ENCODE peak calls at places on chromosomes 4 and X, in nine cellular contexts. N is tibial artery; D is A549; H is IMR-90; W is neural progenitor cell; T is CD4-positive, alpha-beta T cell; Y is fibroblast of lung; O is ovary; P is brain microvascular endothelial cell. U is an unnamed sample.

GRCh38 chr4:137700072-137700471 is 167.8 kb upstream of the PCDH18 start:
- DNase-seq in W (no peak), O (no peak), N (no peak), P (no peak), D (no peak), Y (peak), T (no peak), H (peak), U (no peak)

GRCh38 chr4:77797239-77797638 is 21.9 kb downstream of the CNOT6L start:
- DNase-seq in H (no peak), T (no peak), P (no peak), W (no peak), Y (no peak), O (no peak), N (no peak), D (peak), U (peak)

GRCh38 chr4:2249526-2249991 is 7.6 kb upstream of the HAUS3 start:
- DNase-seq in Y (no peak), T (no peak), H (no peak), D (no peak), W (no peak), N (no peak), P (no peak), O (no peak), U (peak)

GRCh38 chr4:160831165-160831922 is 1332.5 kb downstream of the FSTL5 start:
- DNase-seq in P (no peak), Y (no peak), W (no peak), O (no peak), H (no peak), D (no peak), N (no peak), T (no peak), U (peak)

GRCh38 chrX:54042609-54043010 is 1.7 kb downstream of the PHF8 start:
- DNase-seq in H (peak), D (peak), Y (peak), N (peak), O (peak), T (peak), W (peak), P (peak), U (no peak)

GRCh38 chrX:3244955-3245354 is 101.5 kb downstream of the MXRA5 start:
- DNase-seq in D (peak), H (no peak), W (no peak), P (no peak), Y (no peak), N (no peak), O (no peak), T (no peak), U (no peak)

GRCh38 chr4:102554482-102554881 is 53.3 kb downstream of the NFKB1 start:
- DNase-seq in Y (peak), P (peak), W (peak), N (no peak), H (peak), O (no peak), T (no peak), D (no peak), U (no peak)

GRCh38 chr4:19382993-19383392 is 868.7 kb upstream of the SLIT2 start:
- DNase-seq in P (no peak), W (no peak), T (no peak), D (no peak), N (no peak), Y (peak), H (peak), O (no peak), U (no peak)

GRCh38 chrX:40331353-40331752 is 233.6 kb upstream of the BCOR start:
- DNase-seq in D (no peak), Y (no peak), T (no peak), W (no peak), P (no peak), O (no peak), H (no peak), N (no peak), U (no peak)

GRCh38 chr4:101356928-101357327 is 9.6 kb upstream of the PPP3CA start:
- DNase-seq in P (peak), H (peak), W (no peak), D (peak), O (no peak), N (no peak), T (no peak), Y (peak), U (peak)

GRCh38 chr4:84751707-84752106 is 168.8 kb downstream of the CDS1 start:
- DNase-seq in H (no peak), T (no peak), W (no peak), P (no peak), O (no peak), Y (no peak), N (no peak), D (no peak), U (no peak)

GRCh38 chr4:6873291-6873690 is 36.3 kb upstream of the TBC1D14 start:
- DNase-seq in T (no peak), D (peak), W (peak), P (no peak), H (no peak), N (no peak), Y (peak), O (no peak), U (no peak)

GRCh38 chr4:149176019-149176418 is 639.6 kb downstream of the IQCM start:
- DNase-seq in P (no peak), O (no peak), H (no peak), Y (no peak), T (no peak), W (peak), N (no peak), D (no peak), U (no peak)

GRCh38 chrX:3403748-3404147 is 57.3 kb upstream of the MXRA5 start:
- DNase-seq in O (no peak), D (no peak), W (no peak), P (no peak), Y (no peak), N (no peak), H (no peak), T (no peak), U (no peak)

GRCh38 chr4:144174401-144175067 is 34.0 kb upstream of the GYPA start:
- DNase-seq in Y (peak), P (peak), N (no peak), T (no peak), O (no peak), W (peak), H (peak), D (peak), U (peak)

GRCh38 chrX:39941332-39941920 is 156.3 kb downstream of the BCOR start:
- DNase-seq in O (no peak), N (no peak), T (no peak), H (no peak), D (no peak), P (peak), W (peak), Y (no peak), U (no peak)

GRCh38 chrX:25941559-25942250 is 196.4 kb upstream of the MAGEB18 start:
- DNase-seq in Y (no peak), D (no peak), N (no peak), P (no peak), H (no peak), T (no peak), O (no peak), W (no peak), U (peak)

GRCh38 chr4:182113774-182114173 is 129.4 kb upstream of the TENM3 start:
- DNase-seq in N (no peak), Y (peak), O (no peak), W (no peak), T (no peak), P (no peak), D (no peak), H (peak), U (no peak)

GRCh38 chr4:56628592-56628991 is 52.5 kb downstream of the HOPX start:
- DNase-seq in O (no peak), P (no peak), Y (no peak), N (no peak), W (no peak), H (no peak), T (no peak), D (no peak), U (peak)

GRCh38 chr4:128244379-128244778 is 43.2 kb downstream of the PGRMC2 start:
- DNase-seq in Y (no peak), T (no peak), H (peak), N (no peak), D (no peak), W (no peak), O (no peak), P (peak), U (peak)

GRCh38 chrX:37350034-37350365 is 836 bp downstream of the PRRG1 start:
- DNase-seq in Y (peak), O (no peak), W (no peak), D (peak), N (no peak), P (no peak), T (no peak), H (peak), U (no peak)

GRCh38 chr4:145132521-145133098 is 34.5 kb downstream of the ABCE1 start:
- DNase-seq in H (peak), Y (peak), N (no peak), O (no peak), D (no peak), W (no peak), P (peak), T (no peak), U (peak)

GRCh38 chr4:83810428-83810827 is 274.5 kb downstream of the GPAT3 start:
- DNase-seq in O (no peak), T (no peak), P (no peak), H (peak), N (no peak), W (no peak), Y (no peak), D (no peak), U (peak)

GRCh38 chrX:103477496-103477895 is 41.8 kb downstream of the RAB40A start:
- DNase-seq in W (no peak), Y (peak), D (no peak), P (no peak), O (no peak), T (no peak), H (peak), N (no peak), U (no peak)

GRCh38 chrX:48806088-48806487 is 4.2 kb downstream of the HDAC6 start:
- DNase-seq in Y (no peak), T (no peak), O (no peak), W (no peak), N (no peak), H (no peak), D (peak), P (no peak), U (no peak)

GRCh38 chrX:43958529-43958928 is 14.7 kb downstream of the NDP start:
- DNase-seq in N (no peak), P (peak), O (no peak), D (peak), Y (peak), T (peak), W (peak), H (peak), U (peak)

GRCh38 chr4:16045687-16046086 is 38.1 kb downstream of the PROM1 start:
- DNase-seq in N (no peak), H (no peak), P (no peak), T (no peak), Y (no peak), O (no peak), W (no peak), D (no peak), U (no peak)

DNA sequence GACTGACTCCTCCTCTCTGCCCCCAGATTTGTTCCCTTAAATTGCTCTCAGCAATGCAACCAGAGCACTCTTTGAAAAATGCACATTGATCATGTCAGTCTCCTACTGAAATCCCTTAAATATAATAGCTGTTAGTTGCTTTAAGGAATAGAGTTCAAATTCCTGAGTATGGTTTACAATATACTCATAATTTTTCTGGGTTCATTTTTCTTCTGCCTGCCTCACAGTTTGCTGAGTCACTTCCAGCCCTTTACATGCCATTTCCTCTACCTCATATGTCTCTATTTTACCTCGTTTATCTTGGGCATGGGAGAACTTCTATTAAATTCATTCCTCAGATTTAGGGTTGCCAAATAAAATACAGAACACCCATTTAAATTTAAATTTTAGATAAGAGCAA is 582.8 kb upstream of the AADAT start:
- DNase-seq in T (no peak), P (peak), H (peak), D (no peak), W (no peak), N (no peak), Y (no peak), O (no peak), U (peak)
- H3K27ac ChIP-seq in T (no peak), P (peak), H (no peak), D (no peak), W (no peak), N (no peak), Y (no peak), O (no peak), U (no peak)

GRCh38 chr4:139084425-139085093 is 69.0 kb downstream of the NOCT start:
- DNase-seq in P (no peak), H (no peak), N (no peak), W (no peak), Y (no peak), T (no peak), O (no peak), D (no peak), U (peak)
- TF ChIP-seq CTCF in P (no peak), H (no peak), N (no peak), W (peak), Y (no peak), T (no peak), O (no peak), D (no peak), U (no peak)

DNA sequence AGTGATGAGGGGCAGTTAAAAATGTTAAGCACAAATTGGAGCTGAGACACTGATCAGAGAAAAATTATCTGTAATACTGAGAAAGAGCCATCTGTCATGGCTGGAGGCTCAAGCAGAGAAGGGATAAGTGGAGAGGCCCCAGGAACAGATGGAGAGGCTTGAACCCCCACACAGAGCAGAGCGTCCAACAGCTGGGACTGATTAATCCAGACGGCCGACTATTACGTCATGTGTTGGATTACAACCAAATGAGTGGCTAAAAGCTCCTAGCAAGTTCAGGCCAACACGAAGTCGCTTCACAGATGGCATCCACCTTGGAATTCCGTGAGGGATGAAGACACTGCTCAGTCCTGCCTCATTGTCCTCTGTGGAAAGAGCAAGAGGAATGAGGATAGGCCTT is 57.7 kb upstream of the ATXN3L start:
- DNase-seq in N (no peak), P (peak), W (no peak), O (no peak), T (no peak), H (peak), Y (peak), D (no peak), U (peak)
- H3K27ac ChIP-seq in N (peak), P (peak), W (no peak), O (no peak), T (no peak), H (peak), Y (peak), D (peak), U (peak)

GRCh38 chr4:827209-828081 is 1.5 kb upstream of the CPLX1 start:
- DNase-seq in W (no peak), D (no peak), Y (no peak), H (no peak), T (no peak), O (no peak), N (peak), P (no peak), U (no peak)

GRCh38 chr4:829761-830655 is 4.1 kb upstream of the CPLX1 start:
- DNase-seq in O (no peak), H (no peak), P (no peak), N (peak), T (no peak), Y (no peak), D (no peak), W (no peak), U (no peak)

GRCh38 chr4:829291-829690 is 3.4 kb upstream of the CPLX1 start:
- DNase-seq in H (no peak), T (no peak), Y (no peak), P (no peak), D (no peak), W (no peak), O (no peak), N (peak), U (no peak)

GRCh38 chr4:826508-827208 is 729 bp upstream of the CPLX1 start:
- DNase-seq in O (no peak), P (no peak), Y (no peak), N (no peak), D (no peak), W (peak), H (no peak), T (no peak), U (no peak)

GRCh38 chr4:828641-829271 is 2.8 kb upstream of the CPLX1 start:
- DNase-seq in H (no peak), O (no peak), D (peak), P (no peak), Y (no peak), N (peak), T (no peak), W (peak), U (no peak)
- TF ChIP-seq CTCF in H (peak), O (no peak), D (no peak), P (peak), Y (peak), N (no peak), T (no peak), W (peak), U (peak)

GRCh38 chr4:142383354-142383753 is 462.7 kb downstream of the INPP4B start:
- DNase-seq in Y (no peak), W (no peak), N (no peak), D (no peak), O (no peak), H (no peak), T (no peak), P (no peak), U (no peak)
- H3K27ac ChIP-seq in Y (no peak), W (no peak), N (no peak), D (no peak), O (no peak), H (no peak), T (no peak), P (no peak), U (no peak)

DNA sequence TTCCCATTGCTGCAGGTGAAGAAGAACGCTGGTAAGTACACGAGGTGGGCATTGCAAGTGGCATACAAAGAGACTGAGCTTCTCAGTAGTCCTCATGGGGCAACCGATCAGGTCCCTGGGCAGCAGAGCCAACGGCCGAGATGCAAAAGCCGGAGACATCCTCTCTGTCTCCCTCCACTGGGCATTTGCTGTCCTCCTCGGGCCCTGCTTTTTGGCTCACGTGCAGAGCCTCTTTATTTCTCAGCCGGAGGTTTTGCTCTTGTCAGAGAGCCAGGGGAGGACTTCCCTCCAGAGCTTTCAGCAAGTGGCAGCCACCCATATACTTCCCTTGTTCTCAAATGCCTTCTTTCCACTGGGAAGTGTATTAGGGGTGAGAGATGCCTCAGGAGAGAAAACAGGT is 18.0 kb downstream of the STARD8 start:
- DNase-seq in H (no peak), D (no peak), Y (no peak), O (no peak), N (no peak), W (no peak), T (no peak), P (no peak), U (no peak)
- TF ChIP-seq CTCF in H (no peak), D (no peak), Y (peak), O (no peak), N (no peak), W (peak), T (no peak), P (peak), U (no peak)

GRCh38 chr4:17613761-17614415 is 553 bp upstream of the MED28 start:
- DNase-seq in N (no peak), Y (peak), W (peak), O (no peak), P (peak), T (no peak), D (no peak), H (peak), U (peak)
- H3K27ac ChIP-seq in N (peak), Y (peak), W (no peak), O (peak), P (peak), T (peak), D (peak), H (peak), U (peak)

U was measured in foreskin keratinocyte.